ENCODE peak calls at places on chromosomes 11 and 22, in seven cellular contexts. V is SHP77; U is KBM-7; I is activated CD8-positive, alpha-beta memory T cell treated with anti-CD3 and anti-CD28 coated beads for 1 hour; P is neuronal stem cell; S is NCI-H1436; Y is AG09309. D is an unnamed sample.

GRCh38 chr11:19864141-19865120 is 151.8 kb downstream of the NAV2 start:
- DNase-seq in V (no peak), S (no peak), U (no peak), P (no peak), Y (no peak), I (no peak), D (peak)

GRCh38 chr11:85822814-85823213 is 11.9 kb upstream of the SYTL2 start:
- DNase-seq in P (no peak), V (no peak), I (no peak), S (no peak), Y (no peak), U (no peak), D (no peak)

GRCh38 chr22:46457502-46458488 is 79.6 kb downstream of the CELSR1 start:
- DNase-seq in V (no peak), S (no peak), P (no peak), I (no peak), U (no peak), Y (no peak), D (no peak)

GRCh38 chr11:855343-855674 is 12.7 kb downstream of the TSPAN4 start:
- DNase-seq in S (no peak), Y (no peak), I (no peak), V (no peak), U (no peak), P (no peak), D (no peak)

GRCh38 chr11:123251656-123252344 is 56.8 kb upstream of the CLMP start:
- DNase-seq in S (no peak), U (no peak), Y (no peak), I (no peak), P (no peak), V (no peak), D (no peak)

GRCh38 chr11:77046060-77046501 is 11.9 kb downstream of the B3GNT6 start:
- DNase-seq in U (peak), Y (no peak), S (peak), V (peak), I (no peak), P (peak), D (no peak)

GRCh38 chr22:44455963-44456358 is 42.1 kb downstream of the RTL6 start:
- DNase-seq in P (no peak), Y (no peak), S (no peak), I (no peak), V (no peak), U (no peak), D (no peak)

GRCh38 chr22:25070870-25071465 is 118.5 kb downstream of the KIAA1671 start:
- DNase-seq in Y (no peak), U (no peak), I (no peak), S (no peak), V (no peak), P (no peak), D (no peak)

GRCh38 chr22:29037340-29037932 is 24.2 kb downstream of the C22orf31 start:
- DNase-seq in V (no peak), P (no peak), Y (no peak), S (no peak), I (no peak), U (no peak), D (no peak)

D was measured in DMS 273 treated with DMSO at 0.1 percent for 48 hours.